ENCODE peak calls at places on chromosomes 5 and 9, in ten cellular contexts. One of them, this sample, is unnamed.

GRCh38 chr5:33212439-33212838 is 228.3 kb upstream of the TARS1 start:
- DNase-seq in activated CD4-positive, alpha-beta T cell treated with anti-CD3 and anti-CD28 coated beads, Interleukin-2, amount 10 ng/mL, durations not matched to agents 7 days and 5 days: no peak
- DNase-seq in Karpas-422: no peak
- DNase-seq in G401: no peak
- DNase-seq in erythroblast: no peak
- DNase-seq in ACHN: no peak
- DNase-seq in effector CD4-positive, alpha-beta T cell: no peak
- DNase-seq in stimulated activated CD4-positive, alpha-beta T cell treated with anti-CD3 and anti-CD28 coated beads, Interleukin-12 subunit alpha, Interleukin-12 subunit beta, amount 100 ng/mL, for 4 hours: no peak
- DNase-seq in activated CD8-positive, alpha-beta memory T cell treated with anti-CD3 and anti-CD28 coated beads, Interleukin-2, amount 50 U/mL, for 48 hours: no peak
- DNase-seq in Kasumi-1: no peak
- DNase-seq in this sample: no peak

GRCh38 chr9:123687246-123687721 is 242.6 kb downstream of the DENND1A start:
- DNase-seq in erythroblast: no peak
- DNase-seq in Karpas-422: no peak
- DNase-seq in G401: no peak
- DNase-seq in activated CD8-positive, alpha-beta memory T cell treated with anti-CD3 and anti-CD28 coated beads, Interleukin-2, amount 50 U/mL, for 48 hours: no peak
- DNase-seq in effector CD4-positive, alpha-beta T cell: no peak
- DNase-seq in activated CD4-positive, alpha-beta T cell treated with anti-CD3 and anti-CD28 coated beads, Interleukin-2, amount 10 ng/mL, durations not matched to agents 7 days and 5 days: no peak
- DNase-seq in Kasumi-1: no peak
- DNase-seq in stimulated activated CD4-positive, alpha-beta T cell treated with anti-CD3 and anti-CD28 coated beads, Interleukin-12 subunit alpha, Interleukin-12 subunit beta, amount 100 ng/mL, for 4 hours: no peak
- DNase-seq in ACHN: no peak
- DNase-seq in this sample: no peak

GRCh38 chr5:60541980-60542379 is 158.0 kb downstream of the DEPDC1B start:
- DNase-seq in erythroblast: peak
- DNase-seq in G401: no peak
- DNase-seq in ACHN: no peak
- DNase-seq in stimulated activated CD4-positive, alpha-beta T cell treated with anti-CD3 and anti-CD28 coated beads, Interleukin-12 subunit alpha, Interleukin-12 subunit beta, amount 100 ng/mL, for 4 hours: no peak
- DNase-seq in Kasumi-1: no peak
- DNase-seq in effector CD4-positive, alpha-beta T cell: no peak
- DNase-seq in activated CD4-positive, alpha-beta T cell treated with anti-CD3 and anti-CD28 coated beads, Interleukin-2, amount 10 ng/mL, durations not matched to agents 7 days and 5 days: no peak
- DNase-seq in Karpas-422: no peak
- DNase-seq in activated CD8-positive, alpha-beta memory T cell treated with anti-CD3 and anti-CD28 coated beads, Interleukin-2, amount 50 U/mL, for 48 hours: no peak
- DNase-seq in this sample: no peak

GRCh38 chr5:160198886-160199409 is 30.4 kb upstream of the FABP6 start:
- DNase-seq in activated CD8-positive, alpha-beta memory T cell treated with anti-CD3 and anti-CD28 coated beads, Interleukin-2, amount 50 U/mL, for 48 hours: no peak
- DNase-seq in erythroblast: peak
- DNase-seq in ACHN: no peak
- DNase-seq in Karpas-422: no peak
- DNase-seq in effector CD4-positive, alpha-beta T cell: no peak
- DNase-seq in G401: no peak
- DNase-seq in activated CD4-positive, alpha-beta T cell treated with anti-CD3 and anti-CD28 coated beads, Interleukin-2, amount 10 ng/mL, durations not matched to agents 7 days and 5 days: no peak
- DNase-seq in stimulated activated CD4-positive, alpha-beta T cell treated with anti-CD3 and anti-CD28 coated beads, Interleukin-12 subunit alpha, Interleukin-12 subunit beta, amount 100 ng/mL, for 4 hours: no peak
- DNase-seq in Kasumi-1: no peak
- DNase-seq in this sample: no peak

GRCh38 chr9:20286154-20286553 is 336.1 kb downstream of the MLLT3 start:
- DNase-seq in activated CD8-positive, alpha-beta memory T cell treated with anti-CD3 and anti-CD28 coated beads, Interleukin-2, amount 50 U/mL, for 48 hours: no peak
- DNase-seq in activated CD4-positive, alpha-beta T cell treated with anti-CD3 and anti-CD28 coated beads, Interleukin-2, amount 10 ng/mL, durations not matched to agents 7 days and 5 days: no peak
- DNase-seq in G401: no peak
- DNase-seq in Karpas-422: no peak
- DNase-seq in ACHN: no peak
- DNase-seq in stimulated activated CD4-positive, alpha-beta T cell treated with anti-CD3 and anti-CD28 coated beads, Interleukin-12 subunit alpha, Interleukin-12 subunit beta, amount 100 ng/mL, for 4 hours: no peak
- DNase-seq in Kasumi-1: no peak
- DNase-seq in erythroblast: no peak
- DNase-seq in effector CD4-positive, alpha-beta T cell: no peak
- DNase-seq in this sample: no peak

GRCh38 chr5:72314571-72315172 is 5.4 kb downstream of the MRPS27 start:
- DNase-seq in G401: no peak
- DNase-seq in Karpas-422: peak
- DNase-seq in effector CD4-positive, alpha-beta T cell: no peak
- DNase-seq in ACHN: peak
- DNase-seq in activated CD4-positive, alpha-beta T cell treated with anti-CD3 and anti-CD28 coated beads, Interleukin-2, amount 10 ng/mL, durations not matched to agents 7 days and 5 days: no peak
- DNase-seq in erythroblast: peak
- DNase-seq in Kasumi-1: peak
- DNase-seq in stimulated activated CD4-positive, alpha-beta T cell treated with anti-CD3 and anti-CD28 coated beads, Interleukin-12 subunit alpha, Interleukin-12 subunit beta, amount 100 ng/mL, for 4 hours: no peak
- DNase-seq in activated CD8-positive, alpha-beta memory T cell treated with anti-CD3 and anti-CD28 coated beads, Interleukin-2, amount 50 U/mL, for 48 hours: no peak
- DNase-seq in this sample: peak

GRCh38 chr9:115032300-115032699 is 85.7 kb downstream of the TNC start:
- DNase-seq in stimulated activated CD4-positive, alpha-beta T cell treated with anti-CD3 and anti-CD28 coated beads, Interleukin-12 subunit alpha, Interleukin-12 subunit beta, amount 100 ng/mL, for 4 hours: no peak
- DNase-seq in Karpas-422: no peak
- DNase-seq in ACHN: no peak
- DNase-seq in activated CD4-positive, alpha-beta T cell treated with anti-CD3 and anti-CD28 coated beads, Interleukin-2, amount 10 ng/mL, durations not matched to agents 7 days and 5 days: no peak
- DNase-seq in G401: no peak
- DNase-seq in effector CD4-positive, alpha-beta T cell: no peak
- DNase-seq in erythroblast: no peak
- DNase-seq in Kasumi-1: no peak
- DNase-seq in activated CD8-positive, alpha-beta memory T cell treated with anti-CD3 and anti-CD28 coated beads, Interleukin-2, amount 50 U/mL, for 48 hours: no peak
- DNase-seq in this sample: no peak

GRCh38 chr9:114356792-114357191 is 27.1 kb downstream of the ORM2 start:
- DNase-seq in activated CD4-positive, alpha-beta T cell treated with anti-CD3 and anti-CD28 coated beads, Interleukin-2, amount 10 ng/mL, durations not matched to agents 7 days and 5 days: no peak
- DNase-seq in effector CD4-positive, alpha-beta T cell: no peak
- DNase-seq in erythroblast: no peak
- DNase-seq in ACHN: no peak
- DNase-seq in Karpas-422: no peak
- DNase-seq in G401: no peak
- DNase-seq in stimulated activated CD4-positive, alpha-beta T cell treated with anti-CD3 and anti-CD28 coated beads, Interleukin-12 subunit alpha, Interleukin-12 subunit beta, amount 100 ng/mL, for 4 hours: no peak
- DNase-seq in Kasumi-1: no peak
- DNase-seq in activated CD8-positive, alpha-beta memory T cell treated with anti-CD3 and anti-CD28 coated beads, Interleukin-2, amount 50 U/mL, for 48 hours: no peak
- DNase-seq in this sample: no peak

GRCh38 chr9:75601280-75601679 is 289.2 kb upstream of the PCSK5 start:
- DNase-seq in stimulated activated CD4-positive, alpha-beta T cell treated with anti-CD3 and anti-CD28 coated beads, Interleukin-12 subunit alpha, Interleukin-12 subunit beta, amount 100 ng/mL, for 4 hours: no peak
- DNase-seq in Karpas-422: peak
- DNase-seq in Kasumi-1: peak
- DNase-seq in effector CD4-positive, alpha-beta T cell: no peak
- DNase-seq in activated CD4-positive, alpha-beta T cell treated with anti-CD3 and anti-CD28 coated beads, Interleukin-2, amount 10 ng/mL, durations not matched to agents 7 days and 5 days: no peak
- DNase-seq in activated CD8-positive, alpha-beta memory T cell treated with anti-CD3 and anti-CD28 coated beads, Interleukin-2, amount 50 U/mL, for 48 hours: no peak
- DNase-seq in G401: no peak
- DNase-seq in ACHN: no peak
- DNase-seq in erythroblast: no peak
- DNase-seq in this sample: peak

GRCh38 chr5:38885208-38885607 is 39.4 kb downstream of the OSMR start:
- DNase-seq in Kasumi-1: no peak
- DNase-seq in G401: no peak
- DNase-seq in erythroblast: no peak
- DNase-seq in stimulated activated CD4-positive, alpha-beta T cell treated with anti-CD3 and anti-CD28 coated beads, Interleukin-12 subunit alpha, Interleukin-12 subunit beta, amount 100 ng/mL, for 4 hours: no peak
- DNase-seq in ACHN: no peak
- DNase-seq in activated CD4-positive, alpha-beta T cell treated with anti-CD3 and anti-CD28 coated beads, Interleukin-2, amount 10 ng/mL, durations not matched to agents 7 days and 5 days: no peak
- DNase-seq in effector CD4-positive, alpha-beta T cell: no peak
- DNase-seq in activated CD8-positive, alpha-beta memory T cell treated with anti-CD3 and anti-CD28 coated beads, Interleukin-2, amount 50 U/mL, for 48 hours: no peak
- DNase-seq in Karpas-422: no peak
- DNase-seq in this sample: no peak

GRCh38 chr9:72030762-72031161 is 29.7 kb downstream of the C9orf57 start:
- DNase-seq in effector CD4-positive, alpha-beta T cell: no peak
- DNase-seq in activated CD4-positive, alpha-beta T cell treated with anti-CD3 and anti-CD28 coated beads, Interleukin-2, amount 10 ng/mL, durations not matched to agents 7 days and 5 days: no peak
- DNase-seq in ACHN: no peak
- DNase-seq in G401: no peak
- DNase-seq in Karpas-422: no peak
- DNase-seq in stimulated activated CD4-positive, alpha-beta T cell treated with anti-CD3 and anti-CD28 coated beads, Interleukin-12 subunit alpha, Interleukin-12 subunit beta, amount 100 ng/mL, for 4 hours: no peak
- DNase-seq in Kasumi-1: no peak
- DNase-seq in activated CD8-positive, alpha-beta memory T cell treated with anti-CD3 and anti-CD28 coated beads, Interleukin-2, amount 50 U/mL, for 48 hours: no peak
- DNase-seq in erythroblast: no peak
- DNase-seq in this sample: no peak

GRCh38 chr5:150113047-150113744 is 26.8 kb upstream of the CSF1R start:
- DNase-seq in erythroblast: no peak
- DNase-seq in effector CD4-positive, alpha-beta T cell: no peak
- DNase-seq in Karpas-422: no peak
- DNase-seq in ACHN: no peak
- DNase-seq in activated CD4-positive, alpha-beta T cell treated with anti-CD3 and anti-CD28 coated beads, Interleukin-2, amount 10 ng/mL, durations not matched to agents 7 days and 5 days: peak
- DNase-seq in Kasumi-1: no peak
- DNase-seq in G401: no peak
- DNase-seq in activated CD8-positive, alpha-beta memory T cell treated with anti-CD3 and anti-CD28 coated beads, Interleukin-2, amount 50 U/mL, for 48 hours: peak
- DNase-seq in stimulated activated CD4-positive, alpha-beta T cell treated with anti-CD3 and anti-CD28 coated beads, Interleukin-12 subunit alpha, Interleukin-12 subunit beta, amount 100 ng/mL, for 4 hours: no peak
- DNase-seq in this sample: no peak

This sample was measured in NAMALWA.